ENCODE peak calls at places on chromosomes 5 and 9, in seven cellular contexts. One of them, this sample, is unnamed. For H3K4me1 and H3K36me3, the result is how much of the 10 kb centered on the place peaks cover.

GRCh38 chr9:14750871-14751270 is 28.3 kb upstream of the CER1 start:
- DNase-seq in uterus: no peak
- DNase-seq in iPS DF 6.9: no peak
- DNase-seq in CD4-positive, CD25-positive, alpha-beta regulatory T cell: no peak
- DNase-seq in left lung: no peak
- DNase-seq in neuronal stem cell: no peak
- DNase-seq in IMR-90: no peak
- DNase-seq in this sample: no peak

GRCh38 chr9:135512904-135513303 is 8.3 kb upstream of the LCN1 start:
- DNase-seq in CD4-positive, CD25-positive, alpha-beta regulatory T cell: no peak
- DNase-seq in left lung: no peak
- DNase-seq in neuronal stem cell: no peak
- DNase-seq in iPS DF 6.9: no peak
- DNase-seq in uterus: no peak
- DNase-seq in IMR-90: peak
- DNase-seq in this sample: no peak

GRCh38 chr5:132557425-132557805 is 638 bp downstream of the RAD50 start:
- DNase-seq in neuronal stem cell: no peak
- DNase-seq in iPS DF 6.9: no peak
- DNase-seq in uterus: peak
- DNase-seq in IMR-90: peak
- DNase-seq in CD4-positive, CD25-positive, alpha-beta regulatory T cell: no peak
- DNase-seq in left lung: peak
- DNase-seq in this sample: no peak

GRCh38 chr5:1930501-1930879 is 47.8 kb upstream of the IRX4 start:
- DNase-seq in uterus: peak
- DNase-seq in neuronal stem cell: no peak
- DNase-seq in iPS DF 6.9: no peak
- DNase-seq in CD4-positive, CD25-positive, alpha-beta regulatory T cell: no peak
- DNase-seq in IMR-90: no peak
- DNase-seq in left lung: no peak
- DNase-seq in this sample: no peak

GRCh38 chr5:173969167-173970049 is 19.6 kb upstream of the C5orf47 start:
- DNase-seq in neuronal stem cell: no peak
- DNase-seq in iPS DF 6.9: no peak
- DNase-seq in IMR-90: peak
- DNase-seq in CD4-positive, CD25-positive, alpha-beta regulatory T cell: no peak
- DNase-seq in uterus: no peak
- DNase-seq in left lung: no peak
- DNase-seq in this sample: no peak

GRCh38 chr9:127131871-127132270 is 9.4 kb upstream of the ANGPTL2 start:
- DNase-seq in CD4-positive, CD25-positive, alpha-beta regulatory T cell: no peak
- DNase-seq in IMR-90: peak
- DNase-seq in uterus: no peak
- DNase-seq in neuronal stem cell: no peak
- DNase-seq in iPS DF 6.9: no peak
- DNase-seq in left lung: no peak
- DNase-seq in this sample: no peak

GRCh38 chr9:93292664-93293328 is 108.9 kb downstream of the WNK2 start:
- DNase-seq in neuronal stem cell: no peak
- DNase-seq in left lung: no peak
- DNase-seq in IMR-90: no peak
- DNase-seq in uterus: no peak
- DNase-seq in CD4-positive, CD25-positive, alpha-beta regulatory T cell: no peak
- DNase-seq in iPS DF 6.9: no peak
- DNase-seq in this sample: no peak

GRCh38 chr9:36797471-36798220 is 225.0 kb downstream of the MELK start:
- DNase-seq in IMR-90: no peak
- DNase-seq in uterus: no peak
- DNase-seq in CD4-positive, CD25-positive, alpha-beta regulatory T cell: no peak
- DNase-seq in left lung: no peak
- DNase-seq in neuronal stem cell: no peak
- DNase-seq in iPS DF 6.9: no peak
- DNase-seq in this sample: no peak

GRCh38 chr9:31290731-31291130 is 1093.7 kb upstream of the ACO1 start:
- DNase-seq in left lung: no peak
- DNase-seq in uterus: no peak
- DNase-seq in iPS DF 6.9: no peak
- DNase-seq in IMR-90: no peak
- DNase-seq in CD4-positive, CD25-positive, alpha-beta regulatory T cell: no peak
- DNase-seq in neuronal stem cell: no peak
- DNase-seq in this sample: no peak

GRCh38 chr5:176692835-176693476 is 45.7 kb downstream of the TSPAN17 start:
- DNase-seq in CD4-positive, CD25-positive, alpha-beta regulatory T cell: no peak
- DNase-seq in uterus: no peak
- DNase-seq in left lung: no peak
- DNase-seq in IMR-90: no peak
- DNase-seq in neuronal stem cell: no peak
- DNase-seq in iPS DF 6.9: no peak
- DNase-seq in this sample: no peak

GRCh38 chr9:124222918-124223720 is 34.6 kb upstream of the NEK6 start:
- DNase-seq in neuronal stem cell: no peak
- DNase-seq in IMR-90: peak
- DNase-seq in uterus: peak
- DNase-seq in CD4-positive, CD25-positive, alpha-beta regulatory T cell: no peak
- DNase-seq in iPS DF 6.9: no peak
- DNase-seq in left lung: peak
- DNase-seq in this sample: peak

GRCh38 chr9:4324513-4324912 is 24.6 kb upstream of the GLIS3 start:
- DNase-seq in left lung: no peak
- DNase-seq in uterus: peak
- DNase-seq in CD4-positive, CD25-positive, alpha-beta regulatory T cell: no peak
- DNase-seq in neuronal stem cell: no peak
- DNase-seq in IMR-90: peak
- DNase-seq in iPS DF 6.9: no peak
- DNase-seq in this sample: no peak

GRCh38 chr9:92468206-92468605 is 14.1 kb downstream of the ASPN start:
- DNase-seq in CD4-positive, CD25-positive, alpha-beta regulatory T cell: no peak
- DNase-seq in IMR-90: peak
- DNase-seq in uterus: no peak
- DNase-seq in neuronal stem cell: no peak
- DNase-seq in iPS DF 6.9: no peak
- DNase-seq in left lung: no peak
- DNase-seq in this sample: no peak

GRCh38 chr9:92887880-92888338 is 10.1 kb upstream of the ZNF484 start:
- DNase-seq in IMR-90: no peak
- DNase-seq in neuronal stem cell: no peak
- DNase-seq in iPS DF 6.9: no peak
- DNase-seq in uterus: no peak
- DNase-seq in CD4-positive, CD25-positive, alpha-beta regulatory T cell: no peak
- DNase-seq in left lung: no peak
- DNase-seq in this sample: no peak

GRCh38 chr5:33944543-33945132 is 8.5 kb downstream of the RXFP3 start:
- DNase-seq in neuronal stem cell: no peak
- DNase-seq in IMR-90: no peak
- DNase-seq in left lung: no peak
- DNase-seq in CD4-positive, CD25-positive, alpha-beta regulatory T cell: no peak
- DNase-seq in iPS DF 6.9: no peak
- DNase-seq in uterus: no peak
- DNase-seq in this sample: no peak

GRCh38 chr5:168792678-168793077 is 213.5 kb upstream of the PANK3 start:
- DNase-seq in neuronal stem cell: no peak
- DNase-seq in left lung: no peak
- DNase-seq in IMR-90: no peak
- DNase-seq in CD4-positive, CD25-positive, alpha-beta regulatory T cell: no peak
- DNase-seq in uterus: no peak
- DNase-seq in iPS DF 6.9: no peak
- DNase-seq in this sample: no peak

GRCh38 chr9:4657426-4658159 is 4.5 kb upstream of the PLPP6 start:
- DNase-seq in CD4-positive, CD25-positive, alpha-beta regulatory T cell: no peak
- DNase-seq in IMR-90: no peak
- DNase-seq in neuronal stem cell: no peak
- DNase-seq in uterus: no peak
- DNase-seq in left lung: no peak
- DNase-seq in iPS DF 6.9: no peak
- DNase-seq in this sample: no peak

GRCh38 chr5:79774171-79774854 is 84.7 kb downstream of the CMYA5 start:
- DNase-seq in iPS DF 6.9: peak
- DNase-seq in CD4-positive, CD25-positive, alpha-beta regulatory T cell: no peak
- DNase-seq in uterus: peak
- DNase-seq in IMR-90: peak
- DNase-seq in neuronal stem cell: no peak
- DNase-seq in left lung: no peak
- DNase-seq in this sample: no peak

GRCh38 chr5:135920199-135920598 is 24.6 kb upstream of the IL9 start:
- DNase-seq in IMR-90: no peak
- DNase-seq in left lung: no peak
- DNase-seq in neuronal stem cell: no peak
- DNase-seq in iPS DF 6.9: no peak
- DNase-seq in uterus: no peak
- DNase-seq in CD4-positive, CD25-positive, alpha-beta regulatory T cell: no peak
- DNase-seq in this sample: no peak

GRCh38 chr5:34533582-34534236 is 122.4 kb upstream of the RAI14 start:
- DNase-seq in uterus: no peak
- DNase-seq in iPS DF 6.9: no peak
- DNase-seq in left lung: no peak
- DNase-seq in neuronal stem cell: no peak
- DNase-seq in CD4-positive, CD25-positive, alpha-beta regulatory T cell: no peak
- DNase-seq in IMR-90: peak
- DNase-seq in this sample: no peak

GRCh38 chr5:72427488-72428437 is 79.4 kb downstream of the ZNF366 start:
- DNase-seq in CD4-positive, CD25-positive, alpha-beta regulatory T cell: no peak
- DNase-seq in IMR-90: peak
- DNase-seq in iPS DF 6.9: no peak
- DNase-seq in uterus: no peak
- DNase-seq in neuronal stem cell: peak
- DNase-seq in left lung: no peak
- DNase-seq in this sample: no peak

GRCh38 chr9:99039388-99040182 is 65.3 kb upstream of the TGFBR1 start:
- DNase-seq in IMR-90: peak
- DNase-seq in left lung: no peak
- DNase-seq in iPS DF 6.9: no peak
- DNase-seq in neuronal stem cell: no peak
- DNase-seq in uterus: no peak
- DNase-seq in CD4-positive, CD25-positive, alpha-beta regulatory T cell: no peak
- DNase-seq in this sample: no peak

GRCh38 chr5:168793844-168794837 is 215.0 kb upstream of the PANK3 start:
- DNase-seq in CD4-positive, CD25-positive, alpha-beta regulatory T cell: no peak
- DNase-seq in neuronal stem cell: no peak
- DNase-seq in left lung: no peak
- DNase-seq in iPS DF 6.9: no peak
- DNase-seq in uterus: peak
- DNase-seq in IMR-90: peak
- DNase-seq in this sample: peak

GRCh38 chr9:4923580-4924544 is 61.2 kb upstream of the JAK2 start:
- DNase-seq in left lung: no peak
- DNase-seq in neuronal stem cell: no peak
- DNase-seq in IMR-90: peak
- DNase-seq in uterus: no peak
- DNase-seq in iPS DF 6.9: no peak
- DNase-seq in CD4-positive, CD25-positive, alpha-beta regulatory T cell: no peak
- DNase-seq in this sample: no peak

GRCh38 chr9:8734760-8735159 is 935.2 kb upstream of the DMAC1 start:
- DNase-seq in IMR-90: no peak
- DNase-seq in neuronal stem cell: no peak
- DNase-seq in uterus: no peak
- DNase-seq in left lung: no peak
- DNase-seq in CD4-positive, CD25-positive, alpha-beta regulatory T cell: no peak
- DNase-seq in iPS DF 6.9: peak
- DNase-seq in this sample: no peak

DNA sequence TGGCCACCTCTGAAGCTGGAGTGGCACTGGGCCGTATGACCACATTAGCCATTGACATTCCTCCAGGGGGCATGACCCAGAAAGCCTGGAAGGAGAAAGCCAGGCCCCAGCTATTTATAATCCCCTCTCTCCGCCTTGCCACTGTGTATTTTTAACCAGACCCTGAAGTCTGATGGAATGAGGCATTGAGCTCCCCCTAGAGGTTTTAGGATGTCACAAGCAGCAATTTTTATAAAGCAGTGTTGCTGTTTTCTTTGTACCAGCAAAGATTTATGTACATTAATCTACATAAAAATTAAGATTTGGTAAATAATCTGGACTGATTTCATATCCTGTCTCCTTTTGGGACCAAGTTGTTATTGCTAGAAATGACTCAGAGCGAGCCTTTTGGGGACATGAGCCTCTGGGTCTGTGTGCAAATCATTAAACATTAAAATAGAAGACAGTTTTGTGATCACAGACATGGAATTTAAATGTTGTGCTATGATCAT is 127.1 kb downstream of the TRIO start:
- DNase-seq in neuronal stem cell: peak
- DNase-seq in CD4-positive, CD25-positive, alpha-beta regulatory T cell: no peak
- DNase-seq in iPS DF 6.9: no peak
- DNase-seq in uterus: peak
- DNase-seq in IMR-90: peak
- DNase-seq in left lung: no peak
- DNase-seq in this sample: peak
- H3K4me1 ChIP-seq in neuronal stem cell: under half
- H3K4me1 ChIP-seq in CD4-positive, CD25-positive, alpha-beta regulatory T cell: under half
- H3K4me1 ChIP-seq in iPS DF 6.9: under half
- H3K4me1 ChIP-seq in uterus: under half
- H3K4me1 ChIP-seq in IMR-90: under half
- H3K4me1 ChIP-seq in left lung: under half
- H3K4me1 ChIP-seq in this sample: under half

GRCh38 chr9:78001946-78002731 is 29.5 kb downstream of the GNAQ start:
- DNase-seq in CD4-positive, CD25-positive, alpha-beta regulatory T cell: no peak
- DNase-seq in left lung: no peak
- DNase-seq in IMR-90: peak
- DNase-seq in iPS DF 6.9: no peak
- DNase-seq in uterus: no peak
- DNase-seq in neuronal stem cell: no peak
- DNase-seq in this sample: no peak
- H3K4me3 ChIP-seq in CD4-positive, CD25-positive, alpha-beta regulatory T cell: no peak
- H3K4me3 ChIP-seq in left lung: no peak
- H3K4me3 ChIP-seq in IMR-90: no peak
- H3K4me3 ChIP-seq in iPS DF 6.9: no peak
- H3K4me3 ChIP-seq in uterus: no peak
- H3K4me3 ChIP-seq in neuronal stem cell: no peak
- H3K4me3 ChIP-seq in this sample: no peak

DNA sequence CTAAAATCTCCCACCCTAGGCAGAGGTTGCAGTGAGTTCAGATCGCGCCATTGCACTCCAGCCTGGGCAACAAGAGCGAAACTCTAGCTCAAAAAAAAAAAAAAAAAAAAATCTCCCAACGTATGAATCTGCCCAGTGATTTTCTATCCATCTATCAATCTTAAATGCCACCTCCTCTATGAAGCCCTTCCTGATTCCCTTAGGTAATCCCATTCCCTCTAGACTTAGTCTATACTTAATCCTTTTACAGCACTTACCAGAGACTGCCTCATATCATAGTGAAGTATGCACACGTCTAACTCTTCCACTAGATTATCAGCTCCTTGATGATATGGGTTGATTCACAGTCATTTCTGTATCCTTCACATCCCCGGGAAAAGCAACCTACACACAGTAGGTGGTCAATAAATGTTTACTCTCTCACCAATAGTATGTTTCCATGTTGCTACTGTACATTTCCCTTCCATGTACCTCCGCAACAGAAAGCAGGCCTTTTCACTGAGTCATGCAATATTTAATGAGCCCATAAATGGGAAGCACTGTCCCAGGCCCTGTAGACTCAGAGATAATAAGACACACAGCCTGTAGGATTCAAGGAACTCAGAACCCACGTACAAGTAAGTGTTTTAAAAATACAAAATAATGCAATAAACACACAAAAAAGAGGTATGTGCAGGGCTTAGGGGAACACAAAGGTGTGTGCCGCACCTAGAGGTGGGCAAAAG is 1.2 kb downstream of the DROSHA start:
- DNase-seq in uterus: no peak
- DNase-seq in iPS DF 6.9: no peak
- DNase-seq in CD4-positive, CD25-positive, alpha-beta regulatory T cell: no peak
- DNase-seq in IMR-90: no peak
- DNase-seq in neuronal stem cell: no peak
- DNase-seq in left lung: no peak
- DNase-seq in this sample: no peak
- H3K36me3 ChIP-seq in uterus: under half
- H3K36me3 ChIP-seq in iPS DF 6.9: under half
- H3K36me3 ChIP-seq in CD4-positive, CD25-positive, alpha-beta regulatory T cell: under half
- H3K36me3 ChIP-seq in IMR-90: under half
- H3K36me3 ChIP-seq in neuronal stem cell: half or more
- H3K36me3 ChIP-seq in left lung: under half
- H3K36me3 ChIP-seq in this sample: under half

GRCh38 chr5:81994679-81995078 is 22.9 kb downstream of the ATG10 start:
- DNase-seq in IMR-90: peak
- DNase-seq in uterus: no peak
- DNase-seq in iPS DF 6.9: no peak
- DNase-seq in neuronal stem cell: no peak
- DNase-seq in left lung: no peak
- DNase-seq in CD4-positive, CD25-positive, alpha-beta regulatory T cell: no peak
- DNase-seq in this sample: no peak
- H3K4me1 ChIP-seq in IMR-90: under half
- H3K4me1 ChIP-seq in uterus: under half
- H3K4me1 ChIP-seq in iPS DF 6.9: under half
- H3K4me1 ChIP-seq in neuronal stem cell: under half
- H3K4me1 ChIP-seq in left lung: under half
- H3K4me1 ChIP-seq in CD4-positive, CD25-positive, alpha-beta regulatory T cell: under half
- H3K4me1 ChIP-seq in this sample: under half